ENCODE peak calls at places on chromosome X, in ten cellular contexts. T is A549, Q is glutamatergic neuron, B is progenitor cell of endocrine pancreas, P is NB4, N is AG04450, I is stomach, A is HepG2, V is GM20000, U is mammary epithelial cell. X is an unnamed sample.

GRCh38 chrX:12946838-12947544 is 27.9 kb upstream of the TMSB4X start:
- DNase-seq in T (peak), Q (peak), B (peak), P (peak), N (peak), I (peak), A (peak), V (peak), U (peak), X (peak)

GRCh38 chrX:19613645-19614323 is 98.5 kb upstream of the MAP3K15 start:
- DNase-seq in T (no peak), Q (no peak), B (no peak), P (no peak), N (no peak), I (peak), A (no peak), V (no peak), U (no peak), X (no peak)

GRCh38 chrX:153763989-153764755 is at the start of gene PLXNB3:
- DNase-seq in T (peak), Q (peak), B (peak), P (peak), N (peak), I (peak), A (peak), V (peak), U (peak), X (peak)

GRCh38 chrX:41391606-41392005 is 55.5 kb upstream of the NYX start:
- DNase-seq in T (no peak), Q (no peak), B (no peak), P (no peak), N (no peak), I (peak), A (no peak), V (no peak), U (peak), X (no peak)

GRCh38 chrX:12702509-12703091 is 88.6 kb upstream of the PRPS2 start:
- DNase-seq in T (peak), Q (peak), B (no peak), P (peak), N (no peak), I (no peak), A (peak), V (no peak), U (peak), X (peak)

GRCh38 chrX:55007633-55008032 is 7.5 kb downstream of the APEX2 start:
- DNase-seq in T (peak), Q (no peak), B (no peak), P (no peak), N (peak), I (peak), A (peak), V (no peak), U (peak), X (peak)

GRCh38 chrX:10615931-10616780 is 4.2 kb downstream of the MID1 start:
- DNase-seq in T (peak), Q (peak), B (no peak), P (peak), N (no peak), I (peak), A (no peak), V (peak), U (no peak), X (peak)

GRCh38 chrX:103052625-103053024 is 11.3 kb downstream of the BEX1 start:
- DNase-seq in T (no peak), Q (no peak), B (no peak), P (no peak), N (no peak), I (no peak), A (peak), V (no peak), U (no peak), X (no peak)

DNA sequence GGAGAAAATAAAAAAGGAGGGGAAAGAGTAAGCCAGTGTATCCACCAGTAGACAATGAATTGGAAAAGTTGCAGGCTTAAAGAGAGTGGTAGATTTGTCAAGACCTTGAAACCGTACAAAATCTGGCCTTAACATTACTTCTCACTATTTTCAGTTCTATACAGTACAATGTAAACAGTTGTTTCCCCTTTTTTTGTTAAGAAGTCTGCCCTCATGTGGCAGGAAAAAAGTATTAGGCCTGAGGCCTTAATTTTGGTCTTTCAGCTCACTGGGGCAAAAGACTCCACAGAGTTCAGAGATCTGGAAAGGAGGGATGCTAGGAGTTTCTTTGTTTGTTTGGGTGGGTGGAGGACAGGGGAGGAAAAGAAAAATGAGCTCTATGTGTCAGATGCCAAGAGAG is 92.8 kb upstream of the CCDC160 start:
- DNase-seq in T (peak), Q (no peak), B (no peak), P (peak), N (no peak), I (no peak), A (peak), V (peak), U (peak), X (no peak)
- TF ChIP-seq CTCF in T (no peak), Q (no peak), B (peak), P (peak), N (peak), I (no peak), A (peak), V (peak), U (peak), X (peak)

GRCh38 chrX:104482757-104483156 is 83.2 kb upstream of the IL1RAPL2 start:
- DNase-seq in T (no peak), Q (no peak), B (no peak), P (peak), N (no peak), I (no peak), A (no peak), V (no peak), U (no peak), X (no peak)
- TF ChIP-seq CTCF in T (peak), Q (no peak), B (no peak), P (no peak), N (no peak), I (no peak), A (no peak), V (no peak), U (peak), X (no peak)

DNA sequence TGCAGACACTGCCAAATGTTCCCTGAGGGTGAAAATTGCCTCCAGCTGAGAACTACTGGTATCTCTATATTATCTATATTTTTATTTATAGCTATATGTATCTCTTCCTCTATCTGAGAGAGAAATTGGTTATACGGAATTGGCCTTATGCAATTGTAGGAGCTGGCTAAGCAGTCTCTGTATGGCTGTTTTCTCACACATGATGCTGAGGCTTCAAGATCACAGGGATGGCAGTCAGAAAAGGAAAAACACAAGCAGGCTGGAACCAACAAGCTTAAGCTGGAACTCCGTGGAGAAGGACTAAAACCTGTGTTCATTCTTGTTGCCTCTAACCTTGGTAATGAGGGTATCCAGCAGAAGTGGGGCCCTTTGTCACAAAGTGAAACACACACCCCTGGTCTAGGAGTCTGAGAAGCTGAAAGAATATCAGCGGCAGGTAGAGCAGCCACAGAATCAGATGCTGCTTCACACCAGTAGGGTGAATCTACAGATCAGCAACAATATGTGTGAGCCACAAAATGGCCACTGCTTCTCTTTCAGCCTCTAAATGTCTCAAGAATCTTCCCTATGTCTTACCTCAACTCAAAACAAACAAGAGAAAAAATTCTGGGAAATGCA is 166.5 kb upstream of the PPP1R2C start:
- DNase-seq in T (no peak), Q (no peak), B (no peak), P (no peak), N (no peak), I (no peak), A (no peak), V (no peak), U (no peak), X (no peak)
- TF ChIP-seq CTCF in T (no peak), Q (no peak), B (no peak), P (no peak), N (no peak), I (no peak), A (no peak), V (no peak), U (no peak), X (no peak)

DNA sequence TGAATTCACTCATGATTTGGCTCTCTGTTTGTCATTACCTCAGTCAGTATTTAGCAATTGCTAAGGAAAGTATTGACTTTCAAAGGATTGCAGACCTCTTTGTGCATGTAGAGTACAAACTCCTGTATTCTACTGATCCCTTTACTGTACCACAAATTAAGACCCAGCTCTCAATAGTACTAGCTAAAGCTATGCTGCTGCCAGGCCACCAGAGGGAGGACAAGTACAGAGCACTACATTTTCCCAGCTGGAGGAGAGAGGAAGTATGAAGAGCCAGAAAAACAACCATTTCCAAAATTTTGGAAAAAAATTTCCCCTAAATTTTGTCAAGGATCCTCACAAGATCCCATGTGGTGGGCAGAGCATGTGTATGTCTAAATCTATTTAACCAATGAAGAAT is 175.0 kb upstream of the MTMR8 start:
- DNase-seq in T (no peak), Q (no peak), B (no peak), P (peak), N (no peak), I (no peak), A (no peak), V (no peak), U (no peak), X (no peak)
- TF ChIP-seq CTCF in T (no peak), Q (peak), B (peak), P (peak), N (no peak), I (no peak), A (no peak), V (no peak), U (peak), X (no peak)

DNA sequence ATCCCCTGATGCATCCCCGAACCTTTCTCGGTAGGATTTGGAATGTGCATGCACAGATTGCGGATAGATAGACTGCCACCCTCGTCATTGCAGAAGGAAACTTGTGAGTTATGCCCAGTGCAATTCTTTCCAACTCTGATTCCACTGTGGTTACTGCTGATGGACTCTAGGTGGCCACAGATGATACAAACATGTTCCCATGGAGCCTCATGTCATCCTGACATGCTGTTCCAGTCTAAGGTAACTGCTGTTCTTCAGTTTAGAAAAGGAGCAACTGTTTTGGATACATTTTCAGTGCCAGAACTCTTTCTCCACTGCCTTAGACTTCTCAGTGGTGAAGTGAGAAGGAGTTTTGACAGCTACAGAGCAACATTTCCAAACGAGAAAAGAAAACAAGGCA is 9.0 kb upstream of the VCX3B start:
- DNase-seq in T (peak), Q (no peak), B (no peak), P (no peak), N (no peak), I (no peak), A (no peak), V (no peak), U (peak), X (no peak)
- TF ChIP-seq CTCF in T (no peak), Q (no peak), B (no peak), P (no peak), N (no peak), I (no peak), A (no peak), V (no peak), U (peak), X (no peak)

GRCh38 chrX:86194758-86195157 is 46.5 kb downstream of the DACH2 start:
- DNase-seq in T (no peak), Q (no peak), B (no peak), P (no peak), N (no peak), I (no peak), A (no peak), V (no peak), U (no peak), X (no peak)
- TF ChIP-seq CTCF in T (no peak), Q (no peak), B (no peak), P (no peak), N (no peak), I (no peak), A (no peak), V (no peak), U (no peak), X (no peak)

DNA sequence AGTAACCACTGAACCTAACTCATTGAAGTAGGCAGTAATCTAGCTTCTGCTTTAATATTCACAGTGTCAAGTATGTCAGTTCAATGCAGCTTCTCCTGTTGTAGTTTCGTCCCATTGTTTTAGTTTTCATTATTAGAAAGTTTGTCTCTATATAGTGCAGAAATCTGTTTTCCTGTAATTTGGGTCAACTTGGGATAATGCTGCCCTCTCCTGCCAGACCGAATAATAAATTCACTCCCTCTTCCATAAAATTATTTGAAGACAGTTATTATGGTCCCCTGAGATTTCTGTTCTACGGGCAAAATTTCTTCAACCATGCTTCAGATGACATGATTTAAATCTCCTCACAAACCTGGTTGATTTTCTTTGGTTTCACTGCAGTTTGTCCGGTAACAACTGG is 4.6 kb upstream of the LUZP4 start:
- DNase-seq in T (no peak), Q (no peak), B (no peak), P (no peak), N (no peak), I (no peak), A (no peak), V (no peak), U (no peak), X (no peak)
- TF ChIP-seq CTCF in T (no peak), Q (no peak), B (no peak), P (no peak), N (peak), I (no peak), A (no peak), V (no peak), U (no peak), X (no peak)

X was measured in adrenal gland.